ENCODE peak calls at places on chromosomes 12 and 14, in four cellular contexts. One of them, this sample, is unnamed.

GRCh38 chr12:130498589-130499385 is 161.1 kb downstream of the PIWIL1 start:
- DNase-seq in AG04450: no peak
- DNase-seq in sigmoid colon: no peak
- DNase-seq in ovary: no peak
- DNase-seq in this sample: no peak

GRCh38 chr12:93979189-93979588 is 169.2 kb upstream of the PLXNC1 start:
- DNase-seq in AG04450: no peak
- DNase-seq in sigmoid colon: no peak
- DNase-seq in ovary: no peak
- DNase-seq in this sample: no peak

GRCh38 chr12:11482955-11483354 is 87.6 kb upstream of the PRB2 start:
- DNase-seq in AG04450: no peak
- DNase-seq in sigmoid colon: no peak
- DNase-seq in ovary: no peak
- DNase-seq in this sample: no peak

GRCh38 chr12:111204684-111205305 is 164.1 kb downstream of the PHETA1 start:
- DNase-seq in AG04450: no peak
- DNase-seq in sigmoid colon: no peak
- DNase-seq in ovary: no peak
- DNase-seq in this sample: no peak

GRCh38 chr12:79358716-79359341 is 331.9 kb downstream of the PAWR start:
- DNase-seq in AG04450: no peak
- DNase-seq in sigmoid colon: no peak
- DNase-seq in ovary: no peak
- DNase-seq in this sample: no peak

GRCh38 chr14:91413547-91414474 is 3.8 kb downstream of the CCDC88C start:
- DNase-seq in AG04450: no peak
- DNase-seq in sigmoid colon: no peak
- DNase-seq in ovary: no peak
- DNase-seq in this sample: no peak

GRCh38 chr12:79535751-79536150 is 155.0 kb downstream of the PAWR start:
- DNase-seq in AG04450: no peak
- DNase-seq in sigmoid colon: no peak
- DNase-seq in ovary: no peak
- DNase-seq in this sample: no peak

GRCh38 chr12:650983-651382 is 12.3 kb downstream of the NINJ2 start:
- DNase-seq in AG04450: no peak
- DNase-seq in sigmoid colon: peak
- DNase-seq in ovary: no peak
- DNase-seq in this sample: no peak

GRCh38 chr14:39275395-39275794 is 41.7 kb downstream of the MIA2 start:
- DNase-seq in AG04450: no peak
- DNase-seq in sigmoid colon: no peak
- DNase-seq in ovary: no peak
- DNase-seq in this sample: no peak

GRCh38 chr14:92659765-92660561 is 88.5 kb downstream of the LGMN start:
- DNase-seq in AG04450: no peak
- DNase-seq in sigmoid colon: no peak
- DNase-seq in ovary: no peak
- DNase-seq in this sample: no peak

GRCh38 chr14:73457935-73458218 is 469 bp downstream of the NUMB start:
- DNase-seq in AG04450: no peak
- DNase-seq in sigmoid colon: no peak
- DNase-seq in ovary: peak
- DNase-seq in this sample: no peak

GRCh38 chr12:25970916-25971674 is 12.6 kb downstream of the RASSF8 start:
- DNase-seq in AG04450: no peak
- DNase-seq in sigmoid colon: no peak
- DNase-seq in ovary: no peak
- DNase-seq in this sample: no peak

GRCh38 chr12:103944964-103945363 is 14.8 kb downstream of the HSP90B1 start:
- DNase-seq in AG04450: no peak
- DNase-seq in sigmoid colon: no peak
- DNase-seq in ovary: no peak
- DNase-seq in this sample: no peak

GRCh38 chr12:118541945-118542344 is 165.6 kb downstream of the SUDS3 start:
- DNase-seq in AG04450: no peak
- DNase-seq in sigmoid colon: no peak
- DNase-seq in ovary: no peak
- DNase-seq in this sample: no peak

GRCh38 chr14:68683326-68683725 is 109.5 kb downstream of the ZFP36L1 start:
- DNase-seq in AG04450: no peak
- DNase-seq in sigmoid colon: peak
- DNase-seq in ovary: peak
- DNase-seq in this sample: no peak

GRCh38 chr14:104799657-104800599 is 973 bp upstream of the ZBTB42 start:
- DNase-seq in AG04450: peak
- DNase-seq in sigmoid colon: peak
- DNase-seq in ovary: peak
- DNase-seq in this sample: peak

GRCh38 chr14:73254247-73255004 is 17.1 kb downstream of the PAPLN start:
- DNase-seq in AG04450: no peak
- DNase-seq in sigmoid colon: no peak
- DNase-seq in ovary: no peak
- DNase-seq in this sample: no peak

GRCh38 chr12:42763682-42764081 is 174.1 kb upstream of the PRICKLE1 start:
- DNase-seq in AG04450: no peak
- DNase-seq in sigmoid colon: no peak
- DNase-seq in ovary: no peak
- DNase-seq in this sample: no peak

GRCh38 chr12:46921754-46922113 is 95.9 kb upstream of the SLC38A4 start:
- DNase-seq in AG04450: peak
- DNase-seq in sigmoid colon: no peak
- DNase-seq in ovary: no peak
- DNase-seq in this sample: no peak

GRCh38 chr12:79601908-79602307 is 88.9 kb downstream of the PAWR start:
- DNase-seq in AG04450: no peak
- DNase-seq in sigmoid colon: no peak
- DNase-seq in ovary: no peak
- DNase-seq in this sample: no peak

GRCh38 chr12:110165540-110166159 is 41.5 kb downstream of the IFT81 start:
- DNase-seq in AG04450: no peak
- DNase-seq in sigmoid colon: no peak
- DNase-seq in ovary: no peak
- DNase-seq in this sample: no peak

GRCh38 chr14:68512088-68512487 is 280.8 kb downstream of the ZFP36L1 start:
- DNase-seq in AG04450: peak
- DNase-seq in sigmoid colon: no peak
- DNase-seq in ovary: no peak
- DNase-seq in this sample: no peak

GRCh38 chr14:77554816-77555599 is 56.4 kb upstream of the ISM2 start:
- DNase-seq in AG04450: no peak
- DNase-seq in sigmoid colon: no peak
- DNase-seq in ovary: no peak
- DNase-seq in this sample: no peak

GRCh38 chr14:69043007-69043444 is 63.9 kb upstream of the ACTN1 start:
- DNase-seq in AG04450: no peak
- DNase-seq in sigmoid colon: no peak
- DNase-seq in ovary: no peak
- DNase-seq in this sample: no peak

GRCh38 chr12:83573676-83574075 is 887.0 kb downstream of the TMTC2 start:
- DNase-seq in AG04450: no peak
- DNase-seq in sigmoid colon: no peak
- DNase-seq in ovary: no peak
- DNase-seq in this sample: no peak

GRCh38 chr12:52391618-52392002 is 6.2 kb upstream of the KRT84 start:
- DNase-seq in AG04450: no peak
- DNase-seq in sigmoid colon: peak
- DNase-seq in ovary: no peak
- DNase-seq in this sample: peak

DNA sequence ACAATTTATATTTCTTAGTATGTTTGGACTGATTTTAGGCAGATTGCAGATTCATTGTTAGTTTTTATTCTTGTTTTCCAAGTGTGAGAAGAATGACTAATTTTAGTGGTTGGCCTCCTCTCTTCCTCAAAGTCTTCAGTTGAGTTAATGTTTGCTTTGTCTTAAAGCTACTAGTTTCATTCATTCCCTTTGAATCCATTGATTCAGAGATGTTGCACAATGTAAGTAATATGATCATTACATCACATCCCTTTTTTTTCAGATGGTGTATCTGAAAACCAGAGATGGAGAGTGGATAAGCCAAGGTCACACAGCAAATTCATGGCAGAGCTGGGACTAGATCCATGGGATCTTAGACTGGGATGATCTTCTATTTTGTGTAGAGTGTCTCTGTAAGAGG is 577.5 kb downstream of the BCL11B start:
- DNase-seq in AG04450: no peak
- DNase-seq in sigmoid colon: no peak
- DNase-seq in ovary: no peak
- DNase-seq in this sample: no peak
- TF ChIP-seq CTCF in AG04450: no peak
- TF ChIP-seq CTCF in sigmoid colon: no peak
- TF ChIP-seq CTCF in ovary: no peak
- TF ChIP-seq CTCF in this sample: no peak

GRCh38 chr12:39959016-39959415 is 146.9 kb downstream of the SLC2A13 start:
- DNase-seq in AG04450: no peak
- DNase-seq in sigmoid colon: no peak
- DNase-seq in ovary: no peak
- DNase-seq in this sample: no peak

GRCh38 chr12:39959467-39959866 is 146.4 kb downstream of the SLC2A13 start:
- DNase-seq in AG04450: no peak
- DNase-seq in sigmoid colon: no peak
- DNase-seq in ovary: no peak
- DNase-seq in this sample: no peak

DNA sequence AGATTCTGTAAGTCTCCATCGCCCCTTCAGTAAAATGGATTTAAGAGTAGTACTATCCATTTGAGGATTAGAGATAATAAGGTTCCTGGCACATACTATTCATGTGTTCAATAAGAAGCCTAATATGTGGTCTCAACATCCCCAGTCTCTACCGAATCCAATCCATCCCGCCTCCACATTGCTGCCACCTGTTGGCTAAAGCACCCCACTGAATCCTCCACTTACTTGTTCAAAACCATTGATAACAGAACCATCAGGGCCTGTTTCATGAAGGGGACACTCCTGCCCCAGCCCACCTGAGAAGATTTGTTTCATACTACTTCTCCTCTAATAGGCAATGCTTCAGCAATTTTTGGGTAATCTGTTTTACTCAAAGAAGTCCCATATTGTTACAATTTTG is 147.5 kb downstream of the SLC2A13 start:
- DNase-seq in AG04450: no peak
- DNase-seq in sigmoid colon: no peak
- DNase-seq in ovary: no peak
- DNase-seq in this sample: no peak
- TF ChIP-seq CTCF in AG04450: peak
- TF ChIP-seq CTCF in sigmoid colon: no peak
- TF ChIP-seq CTCF in ovary: no peak
- TF ChIP-seq CTCF in this sample: no peak

GRCh38 chr14:50667491-50668007 is 557 bp downstream of the SAV1 start:
- DNase-seq in AG04450: no peak
- DNase-seq in sigmoid colon: peak
- DNase-seq in ovary: no peak
- DNase-seq in this sample: no peak
- TF ChIP-seq CTCF in AG04450: no peak
- TF ChIP-seq CTCF in sigmoid colon: no peak
- TF ChIP-seq CTCF in ovary: no peak
- TF ChIP-seq CTCF in this sample: no peak

DNA sequence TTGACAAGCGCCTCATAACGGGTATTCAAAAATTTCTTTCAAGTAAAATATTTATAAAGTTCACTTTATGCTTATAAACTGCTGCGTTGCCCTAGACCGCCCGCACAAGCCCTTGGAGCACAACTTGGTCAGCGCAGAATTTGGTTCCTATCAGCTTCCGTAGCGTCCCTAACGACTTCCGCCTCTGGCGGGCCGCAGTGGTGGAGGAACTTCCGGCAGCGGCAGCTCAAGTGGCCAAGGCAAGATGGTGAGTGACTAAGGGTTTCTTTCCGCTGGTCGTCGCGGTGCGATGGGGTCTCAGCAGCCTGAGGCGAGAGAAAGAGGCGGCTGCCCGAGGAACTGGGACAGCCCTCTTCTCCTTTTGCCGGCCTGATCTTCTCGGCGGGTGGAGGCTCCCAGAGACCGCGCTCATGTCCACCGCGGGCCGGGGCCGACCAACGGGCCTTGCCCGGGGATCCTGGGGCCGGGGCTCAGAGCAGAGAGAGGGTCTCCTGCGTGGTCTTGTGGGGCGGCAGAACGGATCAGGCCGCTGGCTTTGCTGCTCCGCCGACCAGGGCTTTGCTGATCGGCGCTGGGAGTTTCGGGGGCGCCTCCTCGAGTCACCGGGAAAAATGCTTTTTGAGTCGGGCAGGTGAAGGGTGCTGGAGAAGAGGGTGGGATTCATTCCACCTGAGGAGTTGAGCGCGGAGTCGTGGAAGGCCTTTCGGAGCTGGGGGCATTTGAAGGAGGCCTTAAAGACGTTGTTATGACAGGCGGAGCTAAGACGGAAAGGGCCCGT is at the start of gene PSMC1:
- DNase-seq in AG04450: peak
- DNase-seq in sigmoid colon: peak
- DNase-seq in ovary: peak
- DNase-seq in this sample: peak
- TF ChIP-seq CTCF in AG04450: no peak
- TF ChIP-seq CTCF in sigmoid colon: no peak
- TF ChIP-seq CTCF in ovary: no peak
- TF ChIP-seq CTCF in this sample: no peak

DNA sequence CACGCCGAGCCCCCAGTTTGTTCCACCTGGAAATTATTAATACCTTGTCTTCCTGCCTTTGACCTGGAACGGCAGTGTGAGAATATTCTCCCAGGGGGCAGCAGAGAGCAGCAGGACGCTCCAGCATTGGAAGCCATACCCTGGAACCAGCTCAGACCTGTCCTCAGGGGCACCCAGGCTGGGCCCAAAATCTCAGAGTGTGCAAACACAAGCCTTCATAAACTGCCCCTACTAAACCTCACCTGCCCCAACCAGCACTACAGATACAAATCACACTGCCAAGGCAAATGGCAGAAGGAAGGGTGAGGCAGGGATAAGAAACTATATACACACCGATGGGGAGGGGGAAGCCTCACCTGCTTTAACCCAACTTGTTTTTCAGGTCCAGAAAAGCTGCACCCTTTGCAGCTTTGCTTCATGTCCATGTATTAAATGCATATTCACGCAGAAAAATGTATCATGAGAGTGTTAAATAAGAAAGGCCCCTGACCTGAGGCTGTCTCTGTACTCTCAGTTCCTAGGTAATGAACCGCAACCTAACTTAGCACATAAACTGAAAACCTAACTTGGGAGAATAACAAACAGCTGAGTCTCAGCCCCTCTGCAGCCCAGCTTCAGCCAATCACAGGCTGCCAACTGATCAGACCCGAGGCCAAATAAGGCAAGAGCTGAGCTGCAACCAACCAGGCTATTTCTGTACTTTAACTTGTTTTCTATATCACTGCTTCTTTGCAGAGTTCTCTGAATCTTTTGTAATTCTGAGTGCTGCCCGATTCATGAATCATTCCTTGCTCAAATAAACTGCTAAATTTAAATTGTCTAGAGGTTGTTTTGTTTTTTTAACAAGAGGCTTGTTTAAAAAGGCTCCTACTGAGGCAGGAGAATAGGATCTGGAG is 130.1 kb downstream of the SPTSSA start:
- DNase-seq in AG04450: no peak
- DNase-seq in sigmoid colon: no peak
- DNase-seq in ovary: peak
- DNase-seq in this sample: peak
- TF ChIP-seq CTCF in AG04450: peak
- TF ChIP-seq CTCF in sigmoid colon: peak
- TF ChIP-seq CTCF in ovary: peak
- TF ChIP-seq CTCF in this sample: peak

GRCh38 chr12:100229876-100230275 is 29.3 kb downstream of the ACTR6 start:
- DNase-seq in AG04450: no peak
- DNase-seq in sigmoid colon: no peak
- DNase-seq in ovary: no peak
- DNase-seq in this sample: no peak
- TF ChIP-seq CTCF in AG04450: no peak
- TF ChIP-seq CTCF in sigmoid colon: no peak
- TF ChIP-seq CTCF in ovary: no peak
- TF ChIP-seq CTCF in this sample: no peak

This sample was measured in glutamatergic neuron.